ENCODE peak calls at places on chromosome 12, in four cellular contexts. P, K, V and A are unnamed samples.

GRCh38 chr12:100789146-100789545 is 5.4 kb upstream of the ANO4 start:
- DNase-seq in K (no peak), P (no peak), V (no peak), A (no peak)

GRCh38 chr12:93678779-93679178 is 1.6 kb downstream of the CRADD start:
- DNase-seq in P (no peak), K (no peak), V (no peak), A (no peak)

GRCh38 chr12:12645485-12645884 is 33.8 kb downstream of the CREBL2 start:
- DNase-seq in K (no peak), V (no peak), P (peak; percentile 36), A (no peak)

GRCh38 chr12:62621239-62621638 is 154.6 kb downstream of the MON2 start:
- DNase-seq in K (no peak), P (no peak), V (no peak), A (no peak)

GRCh38 chr12:104651812-104652211 is 195.1 kb downstream of the CHST11 start:
- DNase-seq in P (no peak), K (no peak), V (no peak), A (no peak)

GRCh38 chr12:116525418-116526001 is 33.7 kb upstream of the MAP1LC3B2 start:
- DNase-seq in K (peak; percentile 69), P (no peak), V (peak; percentile 92), A (no peak)

GRCh38 chr12:54984602-54985376 is at the start of gene TESPA1:
- DNase-seq in K (no peak), V (peak; percentile 79), P (no peak), A (peak; percentile 75)

GRCh38 chr12:7667025-7667575 is 1.4 kb upstream of the APOBEC1 start:
- DNase-seq in P (peak; percentile 49), K (no peak), V (no peak), A (no peak)

GRCh38 chr12:108657130-108657745 is 23.5 kb upstream of the SELPLG start:
- DNase-seq in P (no peak), K (no peak), V (no peak), A (no peak)

GRCh38 chr12:111188436-111188835 is 180.5 kb downstream of the PHETA1 start:
- DNase-seq in K (no peak), V (no peak), P (no peak), A (no peak)

DNA sequence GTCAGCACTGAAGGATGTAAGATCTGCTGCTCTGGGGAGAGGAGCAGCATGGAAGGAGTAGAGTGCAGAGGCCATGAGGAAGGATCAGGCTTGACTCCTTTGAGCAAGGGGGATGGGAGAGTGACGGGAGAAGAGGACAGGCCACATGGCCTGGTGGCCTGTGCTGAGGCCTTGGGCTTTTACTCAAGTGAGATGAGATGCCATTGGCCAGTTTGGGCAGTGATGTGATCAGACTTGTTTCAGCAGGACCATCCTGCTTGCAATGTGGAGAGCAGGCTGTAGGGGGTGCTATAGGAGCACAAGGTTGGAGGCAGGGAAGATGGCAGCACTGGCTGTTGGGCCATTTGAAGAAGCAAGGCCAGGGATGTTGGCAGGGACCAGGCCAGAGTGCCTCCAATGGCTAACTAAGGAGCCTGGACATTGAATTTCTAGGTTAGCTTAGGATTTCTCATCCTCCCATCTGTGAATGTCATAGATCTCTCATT is 23.6 kb downstream of the FGF23 start:
- DNase-seq in P (peak; percentile 46), V (no peak), K (no peak), A (no peak)
- TF ChIP-seq CTCF in P (peak; percentile 36), V (no peak), K (no peak), A (peak; percentile 30)

GRCh38 chr12:53069621-53070410 is 9.4 kb downstream of the SPRYD3 start:
- DNase-seq in V (peak; percentile 87), P (no peak), K (no peak), A (peak; percentile 52)
- H3K27ac ChIP-seq in V (peak overlapping the region; percentile 37), P (peak overlapping the region; percentile 23), K (peak overlapping the region; percentile 87), A (no peak overlapping the region)

DNA sequence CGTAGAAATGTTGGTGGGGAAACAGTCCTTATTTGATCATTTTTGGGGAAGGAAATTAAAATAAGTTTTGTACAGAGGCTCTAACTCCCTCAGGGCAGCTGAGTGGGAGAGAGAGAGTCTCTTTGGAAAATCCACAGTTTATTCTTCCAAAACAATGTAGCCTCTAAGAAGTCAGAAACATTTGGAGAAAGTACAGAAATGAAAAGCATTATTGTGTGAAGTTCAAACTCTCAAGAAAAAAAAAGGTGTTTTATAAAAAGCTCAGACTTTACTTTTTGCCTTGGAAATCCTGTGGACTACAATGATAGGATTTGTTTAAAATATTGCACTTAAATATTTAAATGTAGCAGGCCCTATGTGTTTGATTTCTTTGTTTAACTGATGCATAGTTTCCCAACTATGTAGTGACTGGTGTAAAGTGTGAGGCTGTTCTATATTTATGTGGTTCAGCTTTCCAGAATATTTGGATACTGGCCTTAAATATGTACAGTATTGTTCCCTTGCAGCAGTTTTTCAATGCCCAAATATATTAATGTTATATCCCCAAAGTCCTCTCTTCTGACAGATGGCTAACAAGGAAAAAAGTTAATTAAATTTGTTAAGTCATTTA is 82.0 kb upstream of the OTOGL start:
- DNase-seq in K (no peak), P (no peak), V (no peak), A (no peak)
- H3K4me3 ChIP-seq in K (peak overlapping the region; percentile 9), P (no peak overlapping the region), V (no peak overlapping the region), A (no peak overlapping the region)

DNA sequence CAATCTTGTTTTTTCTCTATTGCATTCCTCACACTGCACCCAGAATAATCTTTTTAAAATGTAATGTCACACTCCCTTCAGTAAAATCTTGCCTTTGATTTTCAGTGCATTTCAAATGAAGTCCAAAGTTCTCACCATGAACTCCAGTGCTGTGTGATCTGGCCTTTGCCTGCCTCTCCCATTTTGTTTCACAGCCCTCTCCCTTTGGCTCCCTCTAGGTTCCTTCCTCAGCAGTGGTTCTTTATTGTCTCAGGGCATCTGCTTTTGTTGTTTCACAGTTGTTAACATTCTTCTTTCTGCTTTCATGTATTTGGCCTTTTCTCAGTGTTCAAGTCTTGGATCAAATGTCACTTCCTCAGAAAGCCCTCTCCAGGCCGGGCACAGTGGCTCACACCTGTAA is 84.5 kb upstream of the AMN1 start:
- DNase-seq in V (no peak), P (no peak), K (no peak), A (no peak)
- TF ChIP-seq CTCF in V (no peak), P (peak; percentile 18), K (no peak), A (no peak)

GRCh38 chr12:56243731-56244181 is 13.9 kb downstream of the SLC39A5 start:
- DNase-seq in V (no peak), P (peak; percentile 43), K (no peak), A (no peak)
- H3K27ac ChIP-seq in V (no peak overlapping the region), P (no peak overlapping the region), K (no peak overlapping the region), A (no peak overlapping the region)

GRCh38 chr12:48890657-48891418 is 25.2 kb upstream of the RND1 start:
- DNase-seq in P (peak; percentile 90), K (peak; percentile 72), V (peak; percentile 88), A (peak; percentile 89)
- H3K4me3 ChIP-seq in P (peak overlapping the region; percentile 31), K (peak overlapping the region; percentile 38), V (no peak overlapping the region), A (peak overlapping the region; percentile 21)

DNA sequence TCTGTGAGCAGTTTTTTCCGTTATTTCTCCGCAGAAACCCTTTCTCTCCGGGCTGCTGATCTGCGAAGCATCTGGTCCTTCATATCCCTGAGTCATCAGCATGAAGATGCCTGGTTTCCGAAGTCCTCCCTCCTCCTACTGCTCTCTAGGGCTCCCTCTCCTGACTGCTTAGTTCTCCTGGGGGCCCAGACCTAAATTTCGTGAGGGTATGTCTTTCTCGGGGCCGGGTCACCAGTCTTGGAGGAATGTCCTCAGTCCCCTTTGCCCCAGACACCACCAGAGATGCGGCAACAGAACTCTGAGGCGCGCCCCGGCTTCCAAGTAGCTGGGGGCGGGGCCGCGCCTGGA is 622 bp upstream of the BICDL1 start:
- DNase-seq in K (no peak), V (no peak), P (no peak), A (no peak)
- TF ChIP-seq CTCF in K (no peak), V (no peak), P (peak; percentile 26), A (no peak)